ENCODE peak calls at places on chromosome 10, in four cellular contexts. C is CD4-positive, alpha-beta memory T cell; F is tibial nerve; P is breast epithelium. Q is an unnamed sample. For H3K4me1, the result is how much of the 10 kb centered on the place peaks cover.

GRCh38 chr10:13340068-13340467 is 8.0 kb downstream of the SEPHS1 start:
- DNase-seq in P (no peak), C (no peak), F (no peak), Q (no peak)

GRCh38 chr10:101031796-101032636 is 982 bp downstream of the SFXN3 start:
- DNase-seq in F (peak), C (peak), P (peak), Q (peak)

GRCh38 chr10:129761166-129761565 is 202.9 kb downstream of the EBF3 start:
- DNase-seq in C (no peak), P (peak), F (no peak), Q (no peak)

GRCh38 chr10:38054361-38054797 is 39.8 kb upstream of the ZNF37A start:
- DNase-seq in F (no peak), P (no peak), C (no peak), Q (no peak)

GRCh38 chr10:114821293-114821914 is at the start of gene FHIP2A:
- DNase-seq in F (peak), C (peak), P (peak), Q (peak)

GRCh38 chr10:49596836-49597235 is 13.3 kb upstream of the SLC18A3 start:
- DNase-seq in P (no peak), F (no peak), C (no peak), Q (no peak)

GRCh38 chr10:114684822-114685209 is 26.7 kb upstream of the ABLIM1 start:
- DNase-seq in C (no peak), F (no peak), P (no peak), Q (no peak)

GRCh38 chr10:120607016-120607709 is 150.1 kb downstream of the PLPP4 start:
- DNase-seq in P (no peak), C (no peak), F (no peak), Q (no peak)

GRCh38 chr10:94085766-94086437 is 92.2 kb downstream of the PLCE1 start:
- DNase-seq in P (no peak), F (no peak), C (no peak), Q (no peak)

GRCh38 chr10:101818958-101819633 is 852 bp upstream of the OGA start:
- DNase-seq in C (no peak), F (no peak), P (no peak), Q (no peak)

GRCh38 chr10:26938578-26938977 is 77.8 kb upstream of the ABI1 start:
- DNase-seq in P (no peak), F (no peak), C (no peak), Q (no peak)

GRCh38 chr10:48656241-48656921 is 28.3 kb upstream of the WDFY4 start:
- DNase-seq in F (peak), P (peak), C (peak), Q (peak)

GRCh38 chr10:63421591-63421990 is 44.2 kb downstream of the JMJD1C start:
- DNase-seq in C (peak), P (no peak), F (no peak), Q (no peak)

GRCh38 chr10:101158101-101159058 is 27.3 kb downstream of the TLX1 start:
- DNase-seq in P (peak), C (no peak), F (no peak), Q (no peak)

GRCh38 chr10:71218046-71218832 is 5.9 kb downstream of the UNC5B start:
- DNase-seq in P (peak), F (no peak), C (no peak), Q (no peak)

GRCh38 chr10:76583711-76584161 is 1053.9 kb downstream of the KCNMA1 start:
- DNase-seq in P (no peak), C (no peak), F (no peak), Q (no peak)

GRCh38 chr10:126352446-126352845 is 35.8 kb downstream of the ADAM12 start:
- DNase-seq in C (no peak), F (no peak), P (no peak), Q (no peak)

GRCh38 chr10:12633776-12634390 is 284.5 kb downstream of the CAMK1D start:
- DNase-seq in P (no peak), F (no peak), C (no peak), Q (no peak)

GRCh38 chr10:117668351-117669008 is 125.9 kb downstream of the EMX2 start:
- DNase-seq in C (no peak), F (no peak), P (no peak), Q (no peak)

GRCh38 chr10:17229016-17229716 is 1.1 kb downstream of the VIM start:
- DNase-seq in P (peak), F (peak), C (peak), Q (peak)

GRCh38 chr10:58886390-58886789 is 290.1 kb upstream of the PHYHIPL start:
- DNase-seq in F (no peak), C (no peak), P (no peak), Q (no peak)

GRCh38 chr10:86042161-86042560 is 324.4 kb downstream of the GRID1 start:
- DNase-seq in C (no peak), P (no peak), F (no peak), Q (peak)

GRCh38 chr10:1923998-1924397 is 186.7 kb upstream of the ADARB2 start:
- DNase-seq in C (no peak), P (no peak), F (no peak), Q (no peak)

GRCh38 chr10:93079663-93080349 is 6.1 kb downstream of the CYP26A1 start:
- DNase-seq in P (no peak), F (no peak), C (no peak), Q (no peak)

GRCh38 chr10:93062499-93063216 is 2.1 kb downstream of the CYP26C1 start:
- DNase-seq in C (peak), F (no peak), P (no peak), Q (no peak)

GRCh38 chr10:74916283-74916682 is 89.9 kb downstream of the KAT6B start:
- DNase-seq in P (no peak), C (no peak), F (no peak), Q (no peak)

GRCh38 chr10:53597835-53598251 is 825.3 kb upstream of the MBL2 start:
- DNase-seq in P (no peak), F (no peak), C (no peak), Q (no peak)

GRCh38 chr10:48363617-48364355 is 57.3 kb downstream of the MAPK8 start:
- DNase-seq in C (peak), F (peak), P (no peak), Q (no peak)

GRCh38 chr10:91653214-91653875 is 20.5 kb upstream of the PPP1R3C start:
- DNase-seq in P (no peak), F (no peak), C (no peak), Q (no peak)

GRCh38 chr10:88108115-88108610 is 244.7 kb downstream of the PTEN start:
- DNase-seq in C (no peak), F (no peak), P (no peak), Q (no peak)

GRCh38 chr10:130020651-130021372 is 56.7 kb upstream of the EBF3 start:
- DNase-seq in F (no peak), C (no peak), P (no peak), Q (no peak)

GRCh38 chr10:20040012-20040411 is 223.8 kb downstream of the PLXDC2 start:
- DNase-seq in P (no peak), C (no peak), F (no peak), Q (peak)

GRCh38 chr10:51700228-51700835 is 937 bp upstream of the CSTF2T start:
- DNase-seq in F (peak), P (no peak), C (peak), Q (no peak)

GRCh38 chr10:27503498-27504006 is 552 bp upstream of the RAB18 start:
- DNase-seq in F (no peak), P (no peak), C (no peak), Q (no peak)

GRCh38 chr10:16116404-16117304 is 256.3 kb upstream of the MINDY3 start:
- DNase-seq in P (no peak), C (no peak), F (no peak), Q (no peak)

GRCh38 chr10:31977440-31978157 is 49.0 kb upstream of the ARHGAP12 start:
- DNase-seq in C (peak), F (no peak), P (no peak), Q (no peak)

GRCh38 chr10:130458509-130458908 is 322.3 kb downstream of the GLRX3 start:
- DNase-seq in C (no peak), P (no peak), F (no peak), Q (no peak)

GRCh38 chr10:13784067-13784466 is 197.3 kb downstream of the PRPF18 start:
- DNase-seq in F (no peak), C (peak), P (no peak), Q (no peak)

GRCh38 chr10:72694476-72695369 is 2.8 kb downstream of the MCU start:
- DNase-seq in F (no peak), C (no peak), P (no peak), Q (no peak)

GRCh38 chr10:72692897-72693598 is 1.1 kb downstream of the MCU start:
- DNase-seq in P (no peak), F (peak), C (peak), Q (no peak)

GRCh38 chr10:72692057-72692891 is at the start of gene MCU:
- DNase-seq in P (peak), C (peak), F (peak), Q (peak)

GRCh38 chr10:72695496-72695895 is 3.6 kb downstream of the MCU start:
- DNase-seq in C (no peak), F (no peak), P (no peak), Q (no peak)

GRCh38 chr10:72693599-72693915 is 1.6 kb downstream of the MCU start:
- DNase-seq in P (no peak), F (no peak), C (no peak), Q (no peak)
- H3K27ac ChIP-seq in P (no peak), F (peak), C (no peak), Q (peak)

GRCh38 chr10:97116534-97117162 is 69.1 kb downstream of the SLIT1 start:
- DNase-seq in F (no peak), C (no peak), P (no peak), Q (no peak)
- H3K4me3 ChIP-seq in F (no peak), C (no peak), P (no peak), Q (no peak)

DNA sequence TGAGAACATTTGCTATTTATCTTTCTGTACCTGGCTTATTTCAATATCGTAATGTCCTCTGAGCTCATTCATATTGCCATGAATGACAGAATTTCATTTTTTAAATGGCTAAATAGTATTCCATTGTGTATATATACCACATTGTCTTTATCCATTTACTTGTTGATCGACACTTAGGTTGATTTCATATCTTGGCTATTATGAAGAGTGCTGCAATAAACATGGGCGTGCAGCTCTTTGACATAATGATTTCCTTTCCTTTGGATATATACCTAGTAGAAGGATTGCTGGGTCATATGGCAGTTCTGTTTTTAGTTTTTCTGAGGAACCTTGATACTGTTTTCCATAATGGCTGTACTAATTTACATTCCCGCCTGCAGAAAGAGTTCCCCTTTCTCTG is 30.2 kb downstream of the NEURL1 start:
- DNase-seq in F (no peak), C (no peak), P (no peak), Q (no peak)
- H3K4me1 ChIP-seq in F (under half), C (under half), P (under half), Q (under half)

GRCh38 chr10:89476676-89477075 is 58.7 kb downstream of the SLC16A12 start:
- DNase-seq in F (no peak), P (peak), C (no peak), Q (no peak)

GRCh38 chr10:89475137-89475536 is 60.3 kb downstream of the SLC16A12 start:
- DNase-seq in F (no peak), C (no peak), P (no peak), Q (no peak)

GRCh38 chr10:89474452-89474851 is 60.1 kb downstream of the IFIT5 start:
- DNase-seq in F (no peak), C (no peak), P (no peak), Q (no peak)

GRCh38 chr10:89476150-89476549 is 59.2 kb downstream of the SLC16A12 start:
- DNase-seq in C (no peak), P (no peak), F (no peak), Q (no peak)

DNA sequence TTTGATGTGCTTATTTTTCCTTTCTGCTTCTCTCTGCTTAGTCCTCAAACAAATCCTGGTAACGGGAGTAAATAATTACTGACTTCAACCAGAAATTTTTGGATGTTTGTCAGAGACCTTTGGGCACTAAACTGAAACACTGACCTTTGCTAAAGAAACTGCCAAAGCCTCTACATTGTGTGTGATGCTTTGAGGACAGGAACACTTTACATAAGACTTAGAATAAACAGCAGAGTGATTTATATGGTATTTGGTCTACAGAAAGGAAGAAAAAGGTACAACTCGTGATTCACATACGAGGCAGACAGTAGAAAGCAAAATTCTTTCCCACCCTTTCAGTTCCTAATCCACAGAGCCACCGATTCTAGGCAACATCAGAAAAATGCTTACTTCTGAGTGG is 59.8 kb downstream of the SLC16A12 start:
- DNase-seq in C (no peak), P (no peak), F (no peak), Q (no peak)
- H3K27ac ChIP-seq in C (no peak), P (peak), F (peak), Q (peak)

GRCh38 chr10:127908106-127908957 is 1.4 kb downstream of the PTPRE start:
- DNase-seq in F (no peak), C (no peak), P (no peak), Q (no peak)
- H3K4me3 ChIP-seq in F (peak), C (no peak), P (peak), Q (peak)

DNA sequence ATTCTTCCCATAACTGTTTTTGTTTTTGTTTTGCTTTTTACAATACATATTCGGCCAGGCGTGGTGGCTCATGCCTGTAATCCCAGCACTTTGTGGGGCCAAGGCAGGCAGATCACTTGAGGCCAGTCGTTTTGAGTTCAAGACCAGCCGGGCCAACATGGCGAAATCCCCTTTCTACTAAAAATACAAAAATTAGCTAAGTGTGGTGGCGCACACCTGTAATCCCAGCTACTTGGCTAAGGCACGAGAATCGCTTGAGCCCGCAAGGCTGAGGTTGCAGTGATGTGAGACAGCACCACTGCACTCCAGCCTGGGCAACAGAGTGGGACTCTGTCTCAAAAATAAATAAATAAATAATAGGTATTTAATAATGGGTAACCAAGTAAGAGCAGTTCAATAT is 2.3 kb downstream of the TM9SF3 start:
- DNase-seq in F (no peak), P (no peak), C (no peak), Q (no peak)
- H3K4me1 ChIP-seq in F (under half), P (under half), C (half or more), Q (under half)

GRCh38 chr10:116598326-116598725 is 7.6 kb downstream of the PNLIPRP1 start:
- DNase-seq in F (no peak), P (no peak), C (no peak), Q (no peak)

GRCh38 chr10:116597543-116597942 is 6.8 kb downstream of the PNLIPRP1 start:
- DNase-seq in F (no peak), C (no peak), P (no peak), Q (no peak)

GRCh38 chr10:116593139-116593740 is 2.5 kb downstream of the PNLIPRP1 start:
- DNase-seq in C (no peak), F (no peak), P (no peak), Q (no peak)

GRCh38 chr10:116594525-116595035 is 3.8 kb downstream of the PNLIPRP1 start:
- DNase-seq in C (no peak), F (no peak), P (no peak), Q (no peak)

GRCh38 chr10:116596062-116596461 is 5.3 kb downstream of the PNLIPRP1 start:
- DNase-seq in C (no peak), F (no peak), P (no peak), Q (no peak)
- H3K27ac ChIP-seq in C (no peak), F (no peak), P (no peak), Q (no peak)

DNA sequence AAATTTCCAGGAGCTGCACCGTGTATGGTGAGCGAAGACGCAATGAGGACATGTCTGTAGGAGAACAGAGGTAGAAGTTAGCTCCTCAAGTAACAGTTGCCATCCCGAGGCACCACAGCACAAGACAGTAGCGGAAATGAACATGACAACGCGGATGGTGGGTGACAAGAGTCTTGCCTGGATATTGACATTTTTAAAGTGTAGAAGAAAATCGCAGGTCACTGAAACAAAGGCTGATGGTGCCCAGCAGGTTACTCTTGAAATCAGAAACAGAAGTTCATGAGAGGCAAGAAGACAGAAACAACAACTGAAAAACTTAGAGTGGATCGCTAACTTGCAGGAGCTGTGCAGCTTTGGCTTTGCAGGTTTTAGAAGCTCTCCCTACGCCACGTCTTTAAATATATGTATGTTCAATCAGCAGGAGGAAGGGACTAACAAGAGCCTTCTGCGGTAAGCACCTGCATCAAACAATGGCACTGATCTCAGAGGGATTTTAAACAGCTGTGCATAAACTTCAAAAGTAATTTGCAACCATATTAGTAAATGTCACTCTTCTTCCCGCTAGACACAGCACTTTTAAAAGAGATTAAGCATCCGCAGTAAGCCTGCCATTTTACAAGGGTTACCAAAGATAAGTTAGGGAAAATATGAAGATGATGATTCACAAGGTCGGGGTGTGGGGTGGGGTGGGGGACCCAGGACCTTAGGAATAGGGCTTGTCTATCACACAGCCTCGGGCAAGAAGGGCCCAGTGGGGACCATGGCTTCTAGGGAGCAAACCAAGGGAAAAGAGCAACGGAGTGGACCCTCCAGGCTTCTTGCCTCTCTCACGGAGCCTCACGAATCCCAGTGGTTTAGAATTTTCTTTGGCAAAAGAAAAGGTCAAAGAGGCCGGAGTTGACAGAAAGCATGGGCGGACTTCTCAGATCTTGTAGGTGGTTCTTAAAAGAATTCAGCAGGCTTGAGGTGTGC is 1.6 kb downstream of the PRKCQ start:
- DNase-seq in C (peak), P (no peak), F (no peak), Q (no peak)
- H3K4me3 ChIP-seq in C (peak), P (peak), F (no peak), Q (no peak)